ENCODE peak calls at places on chromosomes 12 and 14, in six cellular contexts. One of them, this sample, is unnamed.

GRCh38 chr14:23608454-23608853 is 27.7 kb upstream of the DHRS2 start:
- DNase-seq in heart left ventricle: peak; percentile 83
- DNase-seq in neuronal stem cell: no peak
- DNase-seq in upper lobe of right lung: no peak
- DNase-seq in frontal cortex: no peak
- DNase-seq in M059J: no peak
- DNase-seq in this sample: no peak

GRCh38 chr12:2959194-2959507 is at the start of gene TEAD4:
- DNase-seq in frontal cortex: peak; percentile 73
- DNase-seq in neuronal stem cell: peak; percentile 87
- DNase-seq in upper lobe of right lung: peak; percentile 91
- DNase-seq in heart left ventricle: peak; percentile 58
- DNase-seq in M059J: peak; percentile 82
- DNase-seq in this sample: no peak

GRCh38 chr12:102645968-102646367 is 165.6 kb upstream of the IGF1 start:
- DNase-seq in M059J: no peak
- DNase-seq in upper lobe of right lung: no peak
- DNase-seq in neuronal stem cell: no peak
- DNase-seq in frontal cortex: no peak
- DNase-seq in heart left ventricle: no peak
- DNase-seq in this sample: no peak

GRCh38 chr12:94679554-94679953 is 29.2 kb upstream of the TMCC3 start:
- DNase-seq in heart left ventricle: no peak
- DNase-seq in upper lobe of right lung: no peak
- DNase-seq in M059J: no peak
- DNase-seq in frontal cortex: no peak
- DNase-seq in neuronal stem cell: no peak
- DNase-seq in this sample: no peak

GRCh38 chr12:12641650-12642049 is 30.0 kb downstream of the CREBL2 start:
- DNase-seq in frontal cortex: no peak
- DNase-seq in heart left ventricle: no peak
- DNase-seq in upper lobe of right lung: no peak
- DNase-seq in neuronal stem cell: no peak
- DNase-seq in M059J: no peak
- DNase-seq in this sample: no peak

GRCh38 chr12:906077-906585 is 43.4 kb downstream of the RAD52 start:
- DNase-seq in M059J: no peak
- DNase-seq in frontal cortex: no peak
- DNase-seq in upper lobe of right lung: no peak
- DNase-seq in neuronal stem cell: no peak
- DNase-seq in heart left ventricle: no peak
- DNase-seq in this sample: peak; percentile 73

GRCh38 chr12:24198070-24198469 is 248.6 kb upstream of the SOX5 start:
- DNase-seq in upper lobe of right lung: no peak
- DNase-seq in frontal cortex: no peak
- DNase-seq in M059J: peak; percentile 85
- DNase-seq in heart left ventricle: no peak
- DNase-seq in neuronal stem cell: no peak
- DNase-seq in this sample: no peak

GRCh38 chr14:69280746-69281291 is 20.9 kb downstream of the GALNT16 start:
- DNase-seq in upper lobe of right lung: no peak
- DNase-seq in neuronal stem cell: no peak
- DNase-seq in heart left ventricle: no peak
- DNase-seq in M059J: no peak
- DNase-seq in frontal cortex: no peak
- DNase-seq in this sample: no peak

This sample was measured in KBM-7.